ENCODE peak calls at places on chromosomes 16 and 17, in seven cellular contexts. L is fibroblast of lung; R is mesendoderm; K is heart left ventricle; O is CD8-positive, alpha-beta T cell; Y is A549; H is DND-41. I is an unnamed sample. For H3K4me1, the result is how much of the 10 kb centered on the place peaks cover.

GRCh38 chr16:65294708-65295107 is 172.8 kb upstream of the CDH11 start:
- DNase-seq in L (no peak), R (no peak), K (no peak), O (no peak), Y (no peak), H (no peak), I (no peak)

GRCh38 chr17:47957591-47958490 is at the start of gene PRR15L:
- DNase-seq in L (no peak), R (no peak), K (no peak), O (no peak), Y (no peak), H (no peak), I (no peak)

GRCh38 chr16:22681551-22681880 is 132.4 kb upstream of the HS3ST2 start:
- DNase-seq in L (no peak), R (no peak), K (no peak), O (no peak), Y (no peak), H (no peak), I (no peak)

GRCh38 chr17:12928736-12929135 is 89.1 kb downstream of the ELAC2 start:
- DNase-seq in L (peak), R (peak), K (no peak), O (no peak), Y (no peak), H (no peak), I (no peak)

GRCh38 chr16:58501242-58502131 is 1.5 kb downstream of the NDRG4 start:
- DNase-seq in L (peak), R (peak), K (no peak), O (peak), Y (no peak), H (no peak), I (no peak)

GRCh38 chr16:24568392-24568791 is 29.0 kb downstream of the RBBP6 start:
- DNase-seq in L (peak), R (no peak), K (no peak), O (no peak), Y (no peak), H (no peak), I (no peak)

GRCh38 chr16:11136600-11136999 is 119.4 kb downstream of the SOCS1 start:
- DNase-seq in L (peak), R (no peak), K (peak), O (no peak), Y (no peak), H (peak), I (no peak)

GRCh38 chr17:81528651-81529436 is 667 bp downstream of the FSCN2 start:
- DNase-seq in L (no peak), R (no peak), K (peak), O (no peak), Y (no peak), H (no peak), I (no peak)

GRCh38 chr17:36931697-36932382 is 5.4 kb upstream of the LHX1 start:
- DNase-seq in L (no peak), R (no peak), K (no peak), O (no peak), Y (no peak), H (no peak), I (no peak)

GRCh38 chr17:61514491-61514890 is 62.3 kb downstream of the TBX4 start:
- DNase-seq in L (no peak), R (no peak), K (no peak), O (no peak), Y (no peak), H (no peak), I (no peak)

GRCh38 chr17:1830288-1830687 is 483 bp downstream of the RPA1 start:
- DNase-seq in L (peak), R (peak), K (no peak), O (peak), Y (peak), H (peak), I (no peak)

GRCh38 chr17:38410201-38410600 is 18.1 kb upstream of the ARHGAP23 start:
- DNase-seq in L (no peak), R (no peak), K (no peak), O (no peak), Y (no peak), H (no peak), I (no peak)

GRCh38 chr17:67637901-67638641 is 79.7 kb upstream of the NOL11 start:
- DNase-seq in L (peak), R (no peak), K (no peak), O (no peak), Y (no peak), H (no peak), I (no peak)

GRCh38 chr16:55248494-55248893 is 75.5 kb upstream of the IRX6 start:
- DNase-seq in L (no peak), R (peak), K (no peak), O (no peak), Y (no peak), H (no peak), I (no peak)

GRCh38 chr17:15343749-15344148 is 2.4 kb upstream of the TEKT3 start:
- DNase-seq in L (peak), R (peak), K (no peak), O (no peak), Y (peak), H (no peak), I (no peak)

GRCh38 chr17:33013596-33014375 is 22.1 kb downstream of the SPACA3 start:
- DNase-seq in L (peak), R (no peak), K (no peak), O (no peak), Y (no peak), H (no peak), I (no peak)

GRCh38 chr17:48290378-48290777 is 139.6 kb downstream of the SKAP1 start:
- DNase-seq in L (no peak), R (peak), K (no peak), O (no peak), Y (no peak), H (no peak), I (no peak)

GRCh38 chr16:47144559-47144877 is 773 bp upstream of the NETO2 start:
- DNase-seq in L (no peak), R (no peak), K (no peak), O (no peak), Y (no peak), H (no peak), I (no peak)

GRCh38 chr16:27252206-27252585 is 16.4 kb downstream of the NSMCE1 start:
- DNase-seq in L (no peak), R (no peak), K (no peak), O (no peak), Y (no peak), H (no peak), I (no peak)

GRCh38 chr16:77782694-77783093 is 5.7 kb upstream of the VAT1L start:
- DNase-seq in L (no peak), R (peak), K (no peak), O (no peak), Y (no peak), H (no peak), I (no peak)

GRCh38 chr17:42692489-42692888 is 10.2 kb downstream of the CNTNAP1 start:
- DNase-seq in L (no peak), R (no peak), K (peak), O (no peak), Y (no peak), H (no peak), I (no peak)

GRCh38 chr16:48494742-48495141 is 109.5 kb upstream of the SIAH1 start:
- DNase-seq in L (no peak), R (no peak), K (no peak), O (no peak), Y (no peak), H (no peak), I (no peak)

GRCh38 chr17:9054611-9055010 is 33.3 kb downstream of the NTN1 start:
- DNase-seq in L (no peak), R (peak), K (no peak), O (no peak), Y (no peak), H (no peak), I (no peak)

GRCh38 chr17:48510761-48511604 is 19.8 kb downstream of the HOXB1 start:
- DNase-seq in L (peak), R (no peak), K (no peak), O (no peak), Y (no peak), H (no peak), I (no peak)

GRCh38 chr17:49518346-49519078 is 23.4 kb downstream of the NGFR start:
- DNase-seq in L (no peak), R (no peak), K (no peak), O (no peak), Y (no peak), H (no peak), I (no peak)

GRCh38 chr16:15928261-15929104 is 20.9 kb upstream of the ABCC1 start:
- DNase-seq in L (no peak), R (no peak), K (no peak), O (no peak), Y (no peak), H (no peak), I (no peak)

GRCh38 chr16:55557186-55557585 is 9.3 kb upstream of the CAPNS2 start:
- DNase-seq in L (no peak), R (no peak), K (no peak), O (no peak), Y (no peak), H (no peak), I (no peak)

GRCh38 chr17:21370430-21370829 is 5.7 kb upstream of the KCNJ12 start:
- DNase-seq in L (no peak), R (peak), K (peak), O (no peak), Y (no peak), H (no peak), I (no peak)

GRCh38 chr17:9644910-9645751 is at the start of gene USP43:
- DNase-seq in L (peak), R (peak), K (no peak), O (no peak), Y (peak), H (peak), I (no peak)

GRCh38 chr17:44170499-44171201 is at the start of gene ASB16:
- DNase-seq in L (peak), R (peak), K (no peak), O (no peak), Y (no peak), H (no peak), I (no peak)

GRCh38 chr16:1174477-1175357 is 21.8 kb downstream of the CACNA1H start:
- DNase-seq in L (peak), R (no peak), K (no peak), O (no peak), Y (no peak), H (no peak), I (no peak)

GRCh38 chr17:78337244-78338109 is 22.4 kb downstream of the SOCS3 start:
- DNase-seq in L (peak), R (peak), K (peak), O (no peak), Y (peak), H (no peak), I (no peak)

GRCh38 chr17:38663125-38663751 is 11.5 kb downstream of the EPOP start:
- DNase-seq in L (peak), R (peak), K (peak), O (no peak), Y (peak), H (peak), I (no peak)

DNA sequence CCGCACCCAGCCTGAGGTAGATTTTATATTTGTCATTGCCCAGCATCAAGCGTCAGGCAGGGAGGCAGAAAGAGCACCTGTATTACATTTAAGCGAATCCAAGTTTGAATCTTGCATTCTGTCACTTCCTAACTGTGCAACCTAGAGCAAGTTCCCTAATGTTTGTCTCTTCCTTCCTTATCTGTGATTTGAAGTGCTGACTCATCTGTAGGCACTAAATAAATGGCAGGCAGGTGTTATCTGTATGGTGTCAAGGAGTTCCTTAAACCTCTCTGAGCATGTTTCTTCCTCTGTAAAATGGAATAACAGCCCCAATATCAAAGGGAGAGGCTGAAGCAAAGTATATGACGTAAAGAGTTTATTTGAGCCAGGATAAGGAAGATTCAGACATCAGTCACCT is 24.3 kb downstream of the GP2 start:
- DNase-seq in L (no peak), R (no peak), K (no peak), O (no peak), Y (no peak), H (no peak), I (no peak)
- H3K4me3 ChIP-seq in L (no peak), R (no peak), K (no peak), O (no peak), Y (no peak), H (no peak), I (no peak)

DNA sequence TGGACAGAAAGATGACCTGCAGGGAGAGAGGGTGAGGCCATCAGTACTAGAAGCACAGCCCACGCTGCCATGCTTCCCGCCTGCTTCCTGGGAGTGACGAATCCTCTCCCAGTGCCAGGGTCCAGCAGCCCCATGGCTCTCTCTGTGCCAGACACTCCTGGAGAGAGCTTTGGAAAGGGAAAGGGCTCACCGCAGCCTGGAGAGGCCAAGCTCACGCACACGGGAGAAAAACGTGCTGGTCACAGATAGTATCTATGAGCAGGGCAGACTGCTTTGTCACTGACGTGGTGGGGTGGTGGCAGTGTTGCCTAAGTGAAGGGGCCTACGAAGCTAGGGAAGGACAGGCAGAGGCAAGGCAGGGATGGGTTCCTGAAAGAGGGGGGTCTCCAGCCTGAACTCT is 5.4 kb downstream of the WBP2 start:
- DNase-seq in L (no peak), R (no peak), K (no peak), O (no peak), Y (no peak), H (no peak), I (no peak)
- H3K4me1 ChIP-seq in L (under half), R (under half), K (half or more), O (under half), Y (under half), H (under half), I (under half)

GRCh38 chr16:19116711-19117449 is 3.1 kb downstream of the ITPRIPL2 start:
- DNase-seq in L (peak), R (no peak), K (no peak), O (no peak), Y (no peak), H (no peak), I (no peak)
- H3K4me3 ChIP-seq in L (peak), R (no peak), K (peak), O (no peak), Y (no peak), H (no peak), I (peak)

DNA sequence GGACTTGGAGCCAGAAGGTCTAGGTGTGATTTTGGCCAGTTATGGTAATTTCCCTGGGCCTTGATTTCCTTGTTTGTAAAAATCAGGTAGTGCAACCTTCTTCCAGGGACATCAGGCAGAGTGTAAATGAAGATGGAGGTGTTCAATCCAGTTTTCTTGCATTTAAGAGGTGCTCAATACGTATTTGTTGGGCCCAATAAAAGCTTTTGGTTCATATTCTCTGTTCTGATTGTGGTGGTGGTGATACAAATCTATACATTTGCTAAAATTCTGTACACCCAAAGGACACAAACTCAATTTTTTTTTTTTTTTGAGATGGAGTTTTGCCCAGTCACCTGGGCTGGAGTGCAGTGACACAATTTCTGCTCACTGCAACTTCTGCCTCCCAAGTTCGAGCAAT is 6.0 kb downstream of the CD79B start:
- DNase-seq in L (no peak), R (no peak), K (no peak), O (no peak), Y (no peak), H (no peak), I (no peak)
- H3K4me1 ChIP-seq in L (under half), R (under half), K (under half), O (under half), Y (under half), H (under half), I (under half)

GRCh38 chr16:75789237-75789636 is 62.9 kb upstream of the CPHXL start:
- DNase-seq in L (peak), R (peak), K (no peak), O (no peak), Y (peak), H (no peak), I (no peak)

GRCh38 chr16:75792781-75793180 is 66.5 kb upstream of the CPHXL start:
- DNase-seq in L (peak), R (no peak), K (no peak), O (no peak), Y (no peak), H (no peak), I (no peak)

GRCh38 chr16:75798714-75799113 is 72.4 kb upstream of the CPHXL start:
- DNase-seq in L (no peak), R (no peak), K (no peak), O (no peak), Y (no peak), H (no peak), I (no peak)

DNA sequence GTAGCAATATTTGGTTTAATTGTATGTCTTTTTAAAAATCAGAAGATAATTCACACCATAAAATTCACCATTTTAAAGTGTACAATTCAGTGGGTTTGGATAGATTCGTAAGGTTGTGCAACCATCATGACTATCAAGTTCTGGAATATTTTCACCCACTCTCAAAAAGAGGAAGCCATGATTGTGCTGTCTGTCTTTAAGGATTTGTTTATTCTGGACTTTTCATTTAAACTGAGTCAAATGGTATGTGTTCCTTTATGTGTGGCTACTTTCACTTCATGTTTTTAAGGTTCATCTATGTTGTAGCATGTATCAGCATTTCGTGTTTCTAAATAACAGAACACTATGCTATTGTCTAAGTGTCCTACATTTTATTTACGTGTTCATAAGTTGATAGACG is 68.1 kb upstream of the CPHXL start:
- DNase-seq in L (no peak), R (no peak), K (no peak), O (no peak), Y (no peak), H (no peak), I (no peak)
- H3K4me3 ChIP-seq in L (no peak), R (no peak), K (no peak), O (no peak), Y (no peak), H (no peak), I (no peak)

GRCh38 chr17:57568340-57568739 is 176.8 kb downstream of the CCDC182 start:
- DNase-seq in L (no peak), R (peak), K (no peak), O (no peak), Y (no peak), H (no peak), I (no peak)

GRCh38 chr17:57569860-57570259 is 175.2 kb downstream of the CCDC182 start:
- DNase-seq in L (no peak), R (no peak), K (no peak), O (no peak), Y (no peak), H (no peak), I (no peak)

GRCh38 chr17:57567278-57567677 is 177.8 kb downstream of the CCDC182 start:
- DNase-seq in L (no peak), R (no peak), K (no peak), O (no peak), Y (no peak), H (no peak), I (no peak)

GRCh38 chr17:57570740-57571344 is 174.3 kb downstream of the CCDC182 start:
- DNase-seq in L (peak), R (no peak), K (no peak), O (no peak), Y (no peak), H (no peak), I (no peak)

GRCh38 chr17:57569021-57569420 is 176.1 kb downstream of the CCDC182 start:
- DNase-seq in L (no peak), R (no peak), K (no peak), O (no peak), Y (no peak), H (no peak), I (no peak)
- H3K4me1 ChIP-seq in L (under half), R (under half), K (under half), O (under half), Y (under half), H (under half), I (under half)

GRCh38 chr16:56677474-56677873 is 4.8 kb upstream of the MT1X start:
- DNase-seq in L (no peak), R (no peak), K (no peak), O (no peak), Y (no peak), H (no peak), I (no peak)

GRCh38 chr16:56673916-56674315 is 4.3 kb downstream of the MT1H start:
- DNase-seq in L (peak), R (peak), K (no peak), O (no peak), Y (no peak), H (no peak), I (no peak)

GRCh38 chr16:56679078-56679730 is 3.1 kb upstream of the MT1X start:
- DNase-seq in L (no peak), R (no peak), K (no peak), O (no peak), Y (no peak), H (no peak), I (no peak)

GRCh38 chr16:56672761-56673536 is 3.3 kb downstream of the MT1H start:
- DNase-seq in L (no peak), R (no peak), K (no peak), O (no peak), Y (no peak), H (no peak), I (no peak)

GRCh38 chr16:56675685-56676210 is 6.1 kb downstream of the MT1H start:
- DNase-seq in L (no peak), R (peak), K (no peak), O (peak), Y (no peak), H (peak), I (no peak)
- H3K4me3 ChIP-seq in L (no peak), R (peak), K (peak), O (peak), Y (no peak), H (no peak), I (peak)

GRCh38 chr17:231191-231965 is 49.9 kb upstream of the DOC2B start:
- DNase-seq in L (no peak), R (no peak), K (peak), O (no peak), Y (no peak), H (no peak), I (no peak)
- H3K4me1 ChIP-seq in L (under half), R (under half), K (under half), O (under half), Y (under half), H (under half), I (under half)

DNA sequence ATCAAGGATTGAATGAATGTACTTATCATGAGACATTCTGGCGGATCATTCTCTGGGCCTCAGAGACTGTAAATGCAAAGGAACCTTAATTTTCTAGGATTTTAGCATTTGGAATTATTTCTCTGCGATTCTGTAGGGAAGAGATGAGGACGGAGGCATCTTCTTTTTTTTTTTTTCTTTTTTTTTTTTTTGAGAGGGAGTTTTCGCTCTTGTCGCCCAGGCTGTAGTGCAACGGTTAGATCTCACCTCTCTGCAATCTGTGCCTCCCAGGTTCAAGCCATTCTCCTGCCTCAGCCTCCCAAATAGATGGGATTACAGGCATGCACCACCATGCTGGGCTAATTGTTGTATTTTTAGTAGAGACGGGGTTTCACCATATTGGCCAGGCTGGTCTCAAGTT is 2.1 kb downstream of the ITGAL start:
- DNase-seq in L (no peak), R (no peak), K (no peak), O (no peak), Y (no peak), H (no peak), I (no peak)
- H3K4me3 ChIP-seq in L (no peak), R (no peak), K (no peak), O (peak), Y (no peak), H (no peak), I (peak)